ENCODE peak calls at places on chromosomes 4 and X, in eight cellular contexts. One of them, this sample, is unnamed.

GRCh38 chrX:43743100-43743822 is 87.2 kb downstream of the MAOA start:
- DNase-seq in ureter: no peak
- DNase-seq in transverse colon: no peak
- DNase-seq in Caki2: no peak
- DNase-seq in SW 1271: no peak
- DNase-seq in left colon: no peak
- DNase-seq in stimulated activated CD4-positive, alpha-beta T cell treated with anti-CD3 and anti-CD28 coated beads, Interleukin-2, amount 100 ng/mL, for 48 hours: no peak
- DNase-seq in activated gamma-delta T cell treated with Interleukin-2 at 50 U/mL for 16 hours: no peak
- DNase-seq in this sample: no peak

GRCh38 chr4:123619326-123619725 is 222.7 kb downstream of the SPRY1 start:
- DNase-seq in Caki2: no peak
- DNase-seq in activated gamma-delta T cell treated with Interleukin-2 at 50 U/mL for 16 hours: no peak
- DNase-seq in left colon: no peak
- DNase-seq in transverse colon: no peak
- DNase-seq in SW 1271: no peak
- DNase-seq in stimulated activated CD4-positive, alpha-beta T cell treated with anti-CD3 and anti-CD28 coated beads, Interleukin-2, amount 100 ng/mL, for 48 hours: no peak
- DNase-seq in ureter: no peak
- DNase-seq in this sample: no peak

GRCh38 chr4:32207456-32207855 is 1487.3 kb downstream of the PCDH7 start:
- DNase-seq in Caki2: no peak
- DNase-seq in ureter: no peak
- DNase-seq in activated gamma-delta T cell treated with Interleukin-2 at 50 U/mL for 16 hours: no peak
- DNase-seq in SW 1271: no peak
- DNase-seq in left colon: no peak
- DNase-seq in stimulated activated CD4-positive, alpha-beta T cell treated with anti-CD3 and anti-CD28 coated beads, Interleukin-2, amount 100 ng/mL, for 48 hours: no peak
- DNase-seq in transverse colon: no peak
- DNase-seq in this sample: no peak

GRCh38 chr4:1167244-1167949 is 5.0 kb downstream of the SPON2 start:
- DNase-seq in Caki2: peak
- DNase-seq in SW 1271: peak
- DNase-seq in transverse colon: peak
- DNase-seq in activated gamma-delta T cell treated with Interleukin-2 at 50 U/mL for 16 hours: peak
- DNase-seq in left colon: peak
- DNase-seq in ureter: peak
- DNase-seq in stimulated activated CD4-positive, alpha-beta T cell treated with anti-CD3 and anti-CD28 coated beads, Interleukin-2, amount 100 ng/mL, for 48 hours: peak
- DNase-seq in this sample: no peak

GRCh38 chr4:84652478-84652877 is 69.6 kb downstream of the CDS1 start:
- DNase-seq in Caki2: no peak
- DNase-seq in transverse colon: no peak
- DNase-seq in stimulated activated CD4-positive, alpha-beta T cell treated with anti-CD3 and anti-CD28 coated beads, Interleukin-2, amount 100 ng/mL, for 48 hours: no peak
- DNase-seq in activated gamma-delta T cell treated with Interleukin-2 at 50 U/mL for 16 hours: no peak
- DNase-seq in ureter: no peak
- DNase-seq in left colon: no peak
- DNase-seq in SW 1271: no peak
- DNase-seq in this sample: no peak

GRCh38 chr4:43992552-43992951 is 456.1 kb downstream of the KCTD8 start:
- DNase-seq in Caki2: no peak
- DNase-seq in stimulated activated CD4-positive, alpha-beta T cell treated with anti-CD3 and anti-CD28 coated beads, Interleukin-2, amount 100 ng/mL, for 48 hours: no peak
- DNase-seq in ureter: no peak
- DNase-seq in SW 1271: no peak
- DNase-seq in left colon: no peak
- DNase-seq in activated gamma-delta T cell treated with Interleukin-2 at 50 U/mL for 16 hours: no peak
- DNase-seq in transverse colon: no peak
- DNase-seq in this sample: no peak

GRCh38 chr4:145234086-145234694 is 53.8 kb upstream of the OTUD4 start:
- DNase-seq in SW 1271: peak
- DNase-seq in stimulated activated CD4-positive, alpha-beta T cell treated with anti-CD3 and anti-CD28 coated beads, Interleukin-2, amount 100 ng/mL, for 48 hours: peak
- DNase-seq in transverse colon: peak
- DNase-seq in left colon: peak
- DNase-seq in activated gamma-delta T cell treated with Interleukin-2 at 50 U/mL for 16 hours: peak
- DNase-seq in ureter: no peak
- DNase-seq in Caki2: peak
- DNase-seq in this sample: no peak

GRCh38 chrX:151982217-151982616 is 7.7 kb upstream of the GABRE start:
- DNase-seq in stimulated activated CD4-positive, alpha-beta T cell treated with anti-CD3 and anti-CD28 coated beads, Interleukin-2, amount 100 ng/mL, for 48 hours: no peak
- DNase-seq in activated gamma-delta T cell treated with Interleukin-2 at 50 U/mL for 16 hours: no peak
- DNase-seq in SW 1271: no peak
- DNase-seq in transverse colon: no peak
- DNase-seq in Caki2: peak
- DNase-seq in left colon: no peak
- DNase-seq in ureter: no peak
- DNase-seq in this sample: no peak

GRCh38 chr4:55939437-55939836 is 9.3 kb upstream of the CEP135 start:
- DNase-seq in activated gamma-delta T cell treated with Interleukin-2 at 50 U/mL for 16 hours: no peak
- DNase-seq in left colon: no peak
- DNase-seq in transverse colon: no peak
- DNase-seq in Caki2: no peak
- DNase-seq in stimulated activated CD4-positive, alpha-beta T cell treated with anti-CD3 and anti-CD28 coated beads, Interleukin-2, amount 100 ng/mL, for 48 hours: no peak
- DNase-seq in SW 1271: no peak
- DNase-seq in ureter: no peak
- DNase-seq in this sample: no peak

GRCh38 chr4:680931-681645 is 6.7 kb downstream of the MYL5 start:
- DNase-seq in stimulated activated CD4-positive, alpha-beta T cell treated with anti-CD3 and anti-CD28 coated beads, Interleukin-2, amount 100 ng/mL, for 48 hours: no peak
- DNase-seq in ureter: peak
- DNase-seq in transverse colon: peak
- DNase-seq in left colon: peak
- DNase-seq in Caki2: peak
- DNase-seq in SW 1271: peak
- DNase-seq in activated gamma-delta T cell treated with Interleukin-2 at 50 U/mL for 16 hours: peak
- DNase-seq in this sample: peak

GRCh38 chr4:159283697-159284492 is 181.0 kb downstream of the RAPGEF2 start:
- DNase-seq in transverse colon: no peak
- DNase-seq in Caki2: peak
- DNase-seq in SW 1271: no peak
- DNase-seq in activated gamma-delta T cell treated with Interleukin-2 at 50 U/mL for 16 hours: no peak
- DNase-seq in left colon: no peak
- DNase-seq in ureter: no peak
- DNase-seq in stimulated activated CD4-positive, alpha-beta T cell treated with anti-CD3 and anti-CD28 coated beads, Interleukin-2, amount 100 ng/mL, for 48 hours: no peak
- DNase-seq in this sample: no peak

GRCh38 chr4:144656857-144657256 is 10.9 kb downstream of the HHIP start:
- DNase-seq in SW 1271: no peak
- DNase-seq in stimulated activated CD4-positive, alpha-beta T cell treated with anti-CD3 and anti-CD28 coated beads, Interleukin-2, amount 100 ng/mL, for 48 hours: no peak
- DNase-seq in ureter: no peak
- DNase-seq in activated gamma-delta T cell treated with Interleukin-2 at 50 U/mL for 16 hours: no peak
- DNase-seq in Caki2: no peak
- DNase-seq in left colon: no peak
- DNase-seq in transverse colon: no peak
- DNase-seq in this sample: no peak

GRCh38 chrX:75156537-75156945 is 458 bp upstream of the ABCB7 start:
- DNase-seq in stimulated activated CD4-positive, alpha-beta T cell treated with anti-CD3 and anti-CD28 coated beads, Interleukin-2, amount 100 ng/mL, for 48 hours: no peak
- DNase-seq in SW 1271: no peak
- DNase-seq in Caki2: peak
- DNase-seq in activated gamma-delta T cell treated with Interleukin-2 at 50 U/mL for 16 hours: no peak
- DNase-seq in left colon: no peak
- DNase-seq in transverse colon: no peak
- DNase-seq in ureter: no peak
- DNase-seq in this sample: no peak

GRCh38 chr4:92303621-92304027 is at the start of gene GRID2:
- DNase-seq in activated gamma-delta T cell treated with Interleukin-2 at 50 U/mL for 16 hours: no peak
- DNase-seq in Caki2: peak
- DNase-seq in transverse colon: no peak
- DNase-seq in left colon: no peak
- DNase-seq in ureter: no peak
- DNase-seq in SW 1271: no peak
- DNase-seq in stimulated activated CD4-positive, alpha-beta T cell treated with anti-CD3 and anti-CD28 coated beads, Interleukin-2, amount 100 ng/mL, for 48 hours: no peak
- DNase-seq in this sample: no peak

GRCh38 chr4:168433576-168433975 is 46.7 kb downstream of the DDX60L start:
- DNase-seq in transverse colon: no peak
- DNase-seq in left colon: no peak
- DNase-seq in ureter: no peak
- DNase-seq in stimulated activated CD4-positive, alpha-beta T cell treated with anti-CD3 and anti-CD28 coated beads, Interleukin-2, amount 100 ng/mL, for 48 hours: no peak
- DNase-seq in Caki2: no peak
- DNase-seq in SW 1271: no peak
- DNase-seq in activated gamma-delta T cell treated with Interleukin-2 at 50 U/mL for 16 hours: no peak
- DNase-seq in this sample: no peak

GRCh38 chr4:16264798-16265197 is 38.5 kb upstream of the TAPT1 start:
- DNase-seq in stimulated activated CD4-positive, alpha-beta T cell treated with anti-CD3 and anti-CD28 coated beads, Interleukin-2, amount 100 ng/mL, for 48 hours: no peak
- DNase-seq in Caki2: peak
- DNase-seq in SW 1271: peak
- DNase-seq in transverse colon: no peak
- DNase-seq in ureter: no peak
- DNase-seq in left colon: no peak
- DNase-seq in activated gamma-delta T cell treated with Interleukin-2 at 50 U/mL for 16 hours: no peak
- DNase-seq in this sample: no peak

This sample was measured in suprapubic skin.